ENCODE peak calls at places on chromosomes 2 and 18, in five cellular contexts. Y is SK-N-SH, A is HepG2, T is K562, V is GM12878. H is an unnamed sample.
A peak's percentile ranks its signal among the peaks of the same experiment; 100 is the strongest.

GRCh38 chr2:8677646-8678592 is 3.9 kb upstream of the ID2 start:
- DNase-seq in V (no peak), T (peak; percentile 52), Y (peak; percentile 85), A (peak; percentile 76), H (peak; percentile 49)

GRCh38 chr2:232903989-232904388 is 33.9 kb downstream of the SNORC start:
- DNase-seq in T (no peak), Y (peak; percentile 13), A (no peak), V (no peak), H (no peak)

GRCh38 chr2:109324859-109325258 is 195.9 kb downstream of the SH3RF3 start:
- DNase-seq in V (no peak), A (no peak), Y (no peak), T (no peak), H (no peak)

GRCh38 chr2:48414980-48415764 is 114.8 kb upstream of the STON1 start:
- DNase-seq in A (peak; percentile 79), V (no peak), T (no peak), Y (peak; percentile 44), H (no peak)

GRCh38 chr2:217047209-217047998 is 187.5 kb upstream of the TNP1 start:
- DNase-seq in V (no peak), A (peak; percentile 23), T (no peak), Y (no peak), H (no peak)

GRCh38 chr2:95052804-95053535 is 27.5 kb downstream of the MAL start:
- DNase-seq in V (no peak), T (no peak), Y (no peak), A (no peak), H (no peak)

GRCh38 chr18:25614168-25614567 is 262.2 kb upstream of the ZNF521 start:
- DNase-seq in A (no peak), Y (no peak), V (no peak), T (no peak), H (no peak)

GRCh38 chr2:101546376-101547058 is 71.6 kb upstream of the RFX8 start:
- DNase-seq in V (no peak), Y (no peak), A (no peak), T (no peak), H (no peak)

GRCh38 chr2:104028066-104028465 is 825.8 kb upstream of the POU3F3 start:
- DNase-seq in A (no peak), T (no peak), V (no peak), Y (no peak), H (no peak)

GRCh38 chr2:168475636-168476035 is 19.6 kb downstream of the CERS6 start:
- DNase-seq in Y (no peak), A (no peak), V (no peak), T (no peak), H (no peak)

GRCh38 chr2:218368621-218369153 is 12.0 kb downstream of the CATIP start:
- DNase-seq in Y (no peak), A (no peak), T (no peak), V (no peak), H (no peak)

GRCh38 chr18:13539050-13539449 is 187.3 kb downstream of the FAM210A start:
- DNase-seq in A (no peak), V (no peak), Y (no peak), T (no peak), H (no peak)

GRCh38 chr18:63318882-63319382 is 637 bp downstream of the BCL2 start:
- DNase-seq in A (no peak), V (no peak), Y (no peak), T (no peak), H (no peak)

GRCh38 chr2:19473415-19473814 is 115.0 kb upstream of the OSR1 start:
- DNase-seq in V (no peak), Y (no peak), A (no peak), T (no peak), H (no peak)

DNA sequence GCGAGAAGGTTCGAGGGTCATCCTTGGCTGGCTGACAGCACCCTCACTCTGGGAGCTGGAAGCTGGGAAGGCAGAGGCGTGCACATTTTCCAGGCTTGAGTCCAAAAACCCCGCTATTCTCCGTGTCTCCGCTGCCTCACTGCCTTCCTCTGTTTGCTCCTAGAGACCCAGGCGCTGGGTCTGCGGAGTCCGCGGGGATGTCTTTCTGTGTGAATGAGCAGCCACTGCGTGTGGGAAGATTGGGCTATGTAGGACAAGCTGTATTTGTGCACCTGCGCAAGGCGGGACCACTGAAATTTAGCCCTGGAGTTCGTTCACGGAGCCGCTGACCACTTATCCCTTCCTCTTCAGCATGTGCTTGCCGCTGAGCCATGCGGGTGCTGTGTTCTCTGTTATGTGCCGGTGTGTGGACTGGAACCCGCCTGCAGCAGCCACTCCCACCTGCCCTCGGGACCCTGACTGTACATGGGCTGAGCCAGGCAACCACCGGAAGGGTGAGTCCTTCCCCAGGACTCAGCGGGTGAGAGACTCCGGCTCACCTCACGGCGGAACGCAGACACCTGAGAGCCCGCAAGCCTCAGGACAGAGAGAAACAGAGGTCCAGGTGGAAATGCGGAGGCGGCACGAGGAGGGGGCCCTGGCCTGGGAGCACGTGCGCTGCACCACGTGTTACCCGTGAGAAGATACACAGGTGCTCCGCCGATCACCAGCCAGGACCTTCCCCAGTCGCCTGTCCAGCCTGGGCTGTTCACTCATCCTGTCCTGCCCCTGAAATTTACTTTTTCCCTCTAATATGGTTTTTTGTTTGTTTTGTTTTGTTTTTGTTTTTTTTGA is 44.0 kb downstream of the TWIST2 start:
- DNase-seq in T (no peak), Y (no peak), V (no peak), A (no peak), H (no peak)
- TF ChIP-seq FOXM1 in T (no peak), Y (no peak), V (no peak), A (no peak), H (no peak)

DNA sequence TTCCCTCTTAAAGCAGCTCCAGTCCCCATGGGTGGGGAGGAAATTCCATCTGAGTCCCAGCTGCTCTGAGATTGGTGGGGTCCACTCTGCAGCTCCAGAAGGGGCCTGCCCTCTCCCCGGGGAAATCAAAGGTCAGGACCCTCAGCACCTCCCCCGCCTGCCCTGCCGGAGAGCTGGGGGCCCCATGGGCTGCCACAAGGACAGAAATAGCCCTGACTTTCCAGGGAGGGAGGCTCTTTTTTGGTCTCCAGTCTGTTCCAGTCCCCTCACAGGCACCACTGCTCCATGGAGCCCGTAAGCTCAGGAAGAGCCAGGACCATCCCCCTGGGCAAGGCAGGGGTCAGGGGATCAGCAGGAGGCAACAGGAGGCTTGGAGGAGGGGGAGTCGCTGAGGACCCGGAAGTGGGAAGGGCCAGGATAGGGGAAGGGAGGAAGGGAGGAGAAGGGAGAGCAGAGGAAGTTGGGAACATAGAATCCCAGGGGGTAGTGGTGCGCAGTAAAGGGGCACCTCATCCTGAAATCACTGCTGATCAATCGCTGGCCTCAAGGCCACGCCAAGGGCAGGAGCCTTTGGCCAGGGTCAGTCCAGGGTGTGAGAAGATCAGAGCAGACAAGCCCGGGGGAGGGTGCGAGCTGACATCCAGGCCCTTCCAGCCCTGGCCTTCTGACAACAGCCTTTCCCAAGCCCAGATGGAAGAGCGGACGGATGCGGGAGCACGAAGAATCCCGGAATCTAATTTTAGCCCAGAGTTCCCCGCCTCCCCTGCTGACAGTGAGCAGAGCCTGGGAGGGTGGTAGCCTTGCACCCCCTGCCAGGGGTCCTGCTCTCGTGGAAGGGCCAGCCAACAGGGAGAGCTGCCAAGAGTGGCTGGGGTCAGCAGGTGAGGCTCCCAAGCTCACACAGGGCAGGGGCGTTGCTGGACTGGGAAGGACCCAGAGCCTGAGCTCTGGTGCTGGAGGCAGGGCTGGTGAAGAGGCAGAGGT is 7.5 kb downstream of the ADRA2B start:
- DNase-seq in Y (no peak), T (no peak), V (no peak), A (no peak), H (no peak)
- TF ChIP-seq FOXM1 in Y (no peak), T (no peak), V (no peak), A (no peak), H (no peak)

DNA sequence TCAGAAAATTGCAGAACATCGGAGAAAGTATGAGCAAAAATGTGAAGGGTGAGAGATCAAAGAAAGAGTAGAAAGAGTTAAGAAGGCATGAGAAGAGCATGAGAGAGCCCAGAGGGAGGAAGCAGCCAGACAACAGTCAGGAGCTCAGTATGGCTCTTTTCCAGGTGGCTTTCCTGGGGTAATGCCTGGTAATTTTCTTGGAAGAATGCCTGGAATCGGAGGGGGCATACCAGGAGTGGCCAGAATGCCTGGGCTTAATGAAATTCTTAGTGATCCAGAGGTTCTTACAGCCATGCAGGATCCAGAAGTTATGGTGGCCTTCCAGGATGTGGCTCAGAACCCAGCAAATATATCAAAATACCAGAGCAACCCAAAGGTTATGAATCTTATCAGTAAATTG is 271.8 kb upstream of the TFPI start:
- DNase-seq in T (no peak), A (no peak), Y (peak; percentile 16), V (no peak), H (no peak)
- TF ChIP-seq FOXM1 in T (no peak), A (no peak), Y (no peak), V (no peak), H (no peak)

DNA sequence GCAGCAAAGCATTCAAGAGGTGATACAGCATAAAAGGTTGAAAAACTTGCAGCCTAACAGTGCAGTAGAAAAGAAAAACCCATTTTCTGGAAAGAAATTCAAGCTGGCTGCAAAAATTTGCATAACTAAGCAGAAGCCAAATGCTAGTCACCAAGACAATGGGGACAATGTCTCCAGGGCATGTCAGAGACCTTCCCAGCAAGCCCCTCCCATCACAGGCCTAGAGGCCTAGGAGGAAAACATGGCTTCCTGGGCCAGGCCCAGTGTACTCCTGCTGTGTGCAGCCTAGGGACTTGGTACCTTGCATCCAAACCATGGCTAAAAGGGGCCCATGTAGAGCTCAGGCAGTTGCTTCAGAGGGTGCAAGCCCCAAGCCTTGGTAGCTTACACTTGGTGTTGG is 405.1 kb upstream of the CYRIA start:
- DNase-seq in A (no peak), V (no peak), Y (no peak), T (no peak), H (no peak)
- TF ChIP-seq FOXM1 in A (no peak), V (no peak), Y (no peak), T (no peak), H (no peak)

GRCh38 chr18:48730010-48730409 is 191.2 kb downstream of the CTIF start:
- DNase-seq in V (no peak), A (no peak), T (no peak), Y (no peak), H (no peak)

GRCh38 chr18:48728204-48728833 is 189.5 kb downstream of the CTIF start:
- DNase-seq in T (no peak), V (no peak), Y (no peak), A (no peak), H (no peak)

GRCh38 chr18:48729421-48729820 is 190.6 kb downstream of the CTIF start:
- DNase-seq in A (no peak), V (no peak), T (no peak), Y (no peak), H (no peak)

GRCh38 chr18:48725596-48725995 is 186.8 kb downstream of the CTIF start:
- DNase-seq in A (no peak), T (no peak), Y (no peak), V (no peak), H (no peak)

DNA sequence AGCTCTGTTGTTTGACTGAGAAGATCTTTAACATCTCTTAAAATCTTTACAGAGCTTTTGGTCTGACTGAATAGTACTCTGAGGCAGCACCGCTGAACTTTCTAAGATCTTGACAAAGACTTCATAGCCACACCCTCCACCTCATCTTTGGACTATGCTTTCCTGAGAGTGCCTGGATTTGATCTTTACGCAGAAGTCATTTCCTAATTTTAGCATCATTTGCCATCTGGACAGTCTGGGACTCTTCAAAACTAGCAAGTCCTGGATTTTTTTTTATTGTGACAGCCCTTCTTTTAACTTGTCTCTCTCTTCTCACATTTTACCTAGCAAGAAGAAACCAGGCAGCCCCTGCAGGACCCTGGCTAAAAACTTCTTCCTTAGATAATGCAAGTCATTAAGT is 188.9 kb downstream of the CTIF start:
- DNase-seq in V (no peak), Y (no peak), T (no peak), A (no peak), H (no peak)
- TF ChIP-seq FOXM1 in V (no peak), Y (no peak), T (no peak), A (no peak), H (no peak)

GRCh38 chr2:181523756-181524155 is 66.6 kb downstream of the ITGA4 start:
- DNase-seq in Y (no peak), A (no peak), T (no peak), V (no peak), H (no peak)
- TF ChIP-seq FOXM1 in Y (no peak), A (no peak), T (no peak), V (no peak), H (no peak)

H was measured in HEK293T.